ENCODE peak calls at places on chromosomes 13 and 19, in six cellular contexts. L is naive thymus-derived CD4-positive, alpha-beta T cell; Y is iPS DF 6.9; O is thyroid gland; N is effector memory CD4-positive, alpha-beta T cell; K is ovary. Q is an unnamed sample.

GRCh38 chr19:10848208-10848843 is at the start of gene C19orf38:
- DNase-seq in O (no peak), Y (no peak), N (no peak), K (peak; percentile 32), L (no peak), Q (no peak)

GRCh38 chr19:14059093-14059480 is 2.8 kb downstream of the PALM3 start:
- DNase-seq in K (no peak), N (no peak), Y (no peak), L (peak; percentile 66), O (no peak), Q (peak; percentile 67)

GRCh38 chr19:610071-610800 is 20.6 kb downstream of the HCN2 start:
- DNase-seq in L (no peak), O (no peak), Y (no peak), N (no peak), K (no peak), Q (no peak)

GRCh38 chr13:27971236-27971645 is 2.1 kb upstream of the CDX2 start:
- DNase-seq in Y (no peak), K (no peak), L (no peak), N (no peak), O (no peak), Q (no peak)

GRCh38 chr13:95155504-95155903 is 145.7 kb downstream of the ABCC4 start:
- DNase-seq in Y (no peak), K (no peak), O (no peak), L (no peak), N (no peak), Q (no peak)

GRCh38 chr13:99652141-99652540 is 150.9 kb downstream of the TM9SF2 start:
- DNase-seq in K (no peak), N (no peak), L (no peak), O (no peak), Y (no peak), Q (no peak)

GRCh38 chr13:61187471-61187870 is 228.2 kb downstream of the PCDH20 start:
- DNase-seq in K (no peak), Y (no peak), N (no peak), O (no peak), L (no peak), Q (no peak)

GRCh38 chr19:16660763-16661479 is at the start of gene TMEM38A:
- DNase-seq in O (peak; percentile 61), K (peak; percentile 46), Y (no peak), L (peak; percentile 74), N (peak; percentile 27), Q (peak; percentile 78)

GRCh38 chr13:97892717-97893116 is 60.8 kb upstream of the IPO5 start:
- DNase-seq in K (no peak), N (no peak), L (no peak), Y (no peak), O (no peak), Q (no peak)

GRCh38 chr13:96460571-96460970 is 370.7 kb downstream of the HS6ST3 start:
- DNase-seq in Y (no peak), L (no peak), K (no peak), O (peak; percentile 12), N (no peak), Q (no peak)

GRCh38 chr19:17076539-17076919 is 952 bp downstream of the MYO9B start:
- DNase-seq in Y (no peak), O (peak; percentile 20), N (no peak), K (no peak), L (peak; percentile 40), Q (no peak)

GRCh38 chr13:37364024-37364423 is 234.5 kb downstream of the POSTN start:
- DNase-seq in K (no peak), L (no peak), O (no peak), Y (no peak), N (no peak), Q (no peak)

GRCh38 chr13:99605417-99606321 is 104.4 kb downstream of the TM9SF2 start:
- DNase-seq in Y (no peak), L (peak; percentile 42), O (peak; percentile 49), K (peak; percentile 32), N (peak; percentile 19), Q (peak; percentile 72)

GRCh38 chr19:29326351-29326750 is 113.4 kb upstream of the UQCRFS1 start:
- DNase-seq in N (no peak), K (no peak), Y (no peak), L (no peak), O (no peak), Q (no peak)

GRCh38 chr13:26584713-26585112 is 27.2 kb downstream of the WASF3 start:
- DNase-seq in K (no peak), O (no peak), L (no peak), Y (no peak), N (no peak), Q (no peak)

GRCh38 chr13:31733709-31734108 is 5.6 kb upstream of the RXFP2 start:
- DNase-seq in O (no peak), L (no peak), K (no peak), N (no peak), Y (no peak), Q (no peak)

GRCh38 chr13:113083402-113084061 is 22.1 kb upstream of the F7 start:
- DNase-seq in N (no peak), O (peak; percentile 97), L (no peak), Y (no peak), K (no peak), Q (peak; percentile 89)

GRCh38 chr13:99386911-99387788 is 80.0 kb upstream of the GPR183 start:
- DNase-seq in Y (peak; percentile 74), N (peak; percentile 64), K (peak; percentile 39), O (peak; percentile 25), L (peak; percentile 83), Q (peak; percentile 85)

GRCh38 chr19:14434543-14435319 is 1.6 kb downstream of the PKN1 start:
- DNase-seq in L (peak; percentile 45), O (peak; percentile 36), K (peak; percentile 65), Y (no peak), N (no peak), Q (peak; percentile 74)

GRCh38 chr13:19589312-19589711 is 28.0 kb upstream of the TPTE2 start:
- DNase-seq in K (no peak), O (no peak), L (no peak), Y (no peak), N (no peak), Q (no peak)

GRCh38 chr19:53906211-53907192 is 2.6 kb upstream of the CACNG7 start:
- DNase-seq in N (peak; percentile 24), L (peak; percentile 78), O (no peak), K (no peak), Y (no peak), Q (peak; percentile 80)

DNA sequence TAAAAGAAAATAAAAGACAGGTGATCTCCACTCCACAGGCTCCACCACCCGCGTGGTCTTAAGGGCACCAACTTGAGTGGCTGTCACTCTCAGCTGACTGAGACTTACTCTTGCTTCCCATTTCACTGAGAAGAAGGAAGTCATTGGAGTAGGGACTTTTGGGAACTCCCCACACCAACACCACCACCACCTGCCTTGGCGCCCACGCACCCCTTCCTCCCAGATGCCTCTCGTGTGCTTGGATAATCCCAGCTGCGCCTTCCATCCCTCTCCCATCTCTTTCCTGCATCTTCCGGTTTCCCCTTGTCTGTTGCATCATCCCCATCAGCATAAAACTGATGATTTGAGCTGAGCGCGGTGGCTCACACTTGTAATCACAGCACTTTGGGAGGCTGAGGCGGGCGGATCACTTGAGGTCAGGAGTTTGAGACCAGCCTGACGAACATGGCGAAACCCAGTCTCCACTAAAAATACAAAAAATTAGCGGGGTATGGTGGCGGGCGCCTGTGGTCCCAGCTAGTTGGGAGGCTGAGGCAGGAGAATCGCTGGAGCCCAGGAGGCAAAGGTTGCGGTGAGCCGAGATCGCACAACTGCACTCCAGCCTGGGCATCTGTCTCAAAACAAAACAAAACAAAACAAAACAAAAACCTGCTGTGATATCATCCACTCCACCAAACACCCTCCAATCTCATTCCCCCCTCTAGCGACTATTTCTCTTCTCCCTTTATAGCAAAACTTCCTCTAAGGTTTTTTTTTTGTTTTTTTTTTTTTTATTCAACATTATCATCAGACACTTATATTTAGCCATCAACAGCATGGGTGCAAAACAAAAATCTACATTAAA is 25.5 kb downstream of the AP2S1 start:
- DNase-seq in N (no peak), L (no peak), O (no peak), K (no peak), Y (no peak), Q (peak; percentile 80)
- H3K27ac ChIP-seq in N (no peak overlapping the region), L (no peak overlapping the region), O (no peak overlapping the region), K (no peak overlapping the region), Y (no peak overlapping the region), Q (peak overlapping the region; percentile 47)

GRCh38 chr19:58128041-58128685 is 22.4 kb downstream of the ZNF329 start:
- DNase-seq in O (no peak), L (no peak), Y (no peak), K (no peak), N (no peak), Q (no peak)
- H3K4me3 ChIP-seq in O (no peak overlapping the region), L (peak overlapping the region; percentile 10), Y (no peak overlapping the region), K (no peak overlapping the region), N (peak overlapping the region; percentile 14), Q (no peak overlapping the region)

DNA sequence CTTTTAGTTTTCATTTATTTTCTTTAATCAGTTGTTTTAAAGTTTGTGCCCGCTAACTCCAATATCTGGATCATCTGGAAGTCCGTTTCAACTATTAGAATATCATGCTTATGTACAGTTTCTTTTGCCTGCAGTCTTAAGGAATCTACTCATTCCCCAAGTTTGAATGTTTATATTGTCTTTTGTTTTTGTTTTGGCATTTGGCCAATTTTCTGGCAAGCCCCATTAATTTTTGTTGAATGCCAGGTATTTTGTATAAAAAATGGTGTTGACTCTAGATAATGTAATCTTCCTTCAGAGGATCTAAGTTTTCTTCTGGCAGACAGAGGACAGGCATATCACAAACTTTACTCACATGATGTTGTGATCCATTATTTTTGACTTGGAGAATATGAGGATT is 11.1 kb upstream of the ZNF235 start:
- DNase-seq in N (no peak), K (no peak), L (no peak), Y (no peak), O (no peak), Q (no peak)
- H3K9me3 ChIP-seq in N (no peaks in the 10 kb centered on the region), K (peaks cover 4% of the 10 kb centered on the region), L (peaks cover 6% of the 10 kb centered on the region), Y (no peaks in the 10 kb centered on the region), O (no peaks in the 10 kb centered on the region), Q (peaks cover 55% of the 10 kb centered on the region)

GRCh38 chr19:19341026-19341425 is 20.4 kb downstream of the MAU2 start:
- DNase-seq in N (no peak), L (no peak), Y (no peak), K (no peak), O (no peak), Q (no peak)

GRCh38 chr19:19337120-19337519 is 16.5 kb downstream of the MAU2 start:
- DNase-seq in O (no peak), Y (no peak), N (no peak), K (no peak), L (no peak), Q (no peak)

GRCh38 chr19:19336597-19336996 is 16.0 kb downstream of the MAU2 start:
- DNase-seq in N (no peak), O (no peak), L (no peak), K (no peak), Y (no peak), Q (no peak)

GRCh38 chr19:19335408-19336158 is 15.0 kb downstream of the MAU2 start:
- DNase-seq in Y (no peak), N (no peak), O (no peak), L (no peak), K (no peak), Q (no peak)

DNA sequence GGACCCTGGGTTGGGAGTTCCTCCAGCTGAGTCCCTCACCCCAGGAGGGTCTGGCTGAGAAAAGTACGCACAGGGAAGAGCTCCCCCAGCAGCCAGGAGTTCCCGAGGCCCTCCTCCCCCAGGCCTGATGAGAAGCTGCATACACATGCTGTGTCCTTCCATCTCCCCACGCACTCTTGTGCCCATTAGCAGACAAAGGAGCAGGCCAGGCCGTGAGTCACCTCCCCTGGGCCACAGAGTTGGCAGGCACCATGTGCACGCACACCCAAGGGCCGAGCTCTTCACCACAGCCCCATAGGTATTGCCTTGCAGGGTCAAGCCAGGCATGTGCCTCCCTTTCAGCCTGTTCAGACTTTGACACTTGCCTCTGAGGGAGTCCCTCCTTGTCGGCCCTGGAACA is 17.5 kb downstream of the MAU2 start:
- DNase-seq in K (no peak), N (no peak), Y (no peak), O (no peak), L (no peak), Q (no peak)
- H3K27ac ChIP-seq in K (no peak overlapping the region), N (no peak overlapping the region), Y (no peak overlapping the region), O (no peak overlapping the region), L (no peak overlapping the region), Q (no peak overlapping the region)

Q was measured in upper lobe of right lung.